ENCODE peak calls at places on chromosomes 2 and 18, in seven cellular contexts. M is HL-60, U is heart right ventricle, S is uterus, R is PC-3, T is ovary, O is heart left ventricle. Q is an unnamed sample.

GRCh38 chr2:101277111-101277510 is 24.4 kb downstream of the CNOT11 start:
- DNase-seq in R (peak; percentile 90), U (no peak), M (no peak), T (no peak), O (no peak), S (no peak), Q (peak; percentile 62)

GRCh38 chr2:240839152-240840143 is 19.4 kb upstream of the KIF1A start:
- DNase-seq in S (no peak), R (peak; percentile 45), O (no peak), M (no peak), U (no peak), T (no peak), Q (no peak)

GRCh38 chr18:51811883-51812282 is 528.1 kb upstream of the DCC start:
- DNase-seq in U (no peak), R (no peak), O (no peak), M (no peak), T (no peak), S (no peak), Q (no peak)

GRCh38 chr2:48471048-48471474 is 58.9 kb upstream of the STON1 start:
- DNase-seq in O (no peak), U (no peak), S (no peak), R (peak; percentile 84), T (no peak), M (no peak), Q (no peak)

GRCh38 chr2:39593439-39594393 is 72.0 kb upstream of the TMEM178A start:
- DNase-seq in R (peak; percentile 79), S (no peak), M (peak; percentile 64), U (no peak), O (peak; percentile 57), T (no peak), Q (no peak)

GRCh38 chr2:106147665-106148064 is 46.4 kb downstream of the UXS1 start:
- DNase-seq in S (no peak), O (no peak), R (peak; percentile 63), M (no peak), T (no peak), U (no peak), Q (no peak)

GRCh38 chr2:56565143-56565542 is 381.4 kb downstream of the CCDC85A start:
- DNase-seq in O (no peak), T (no peak), U (no peak), M (no peak), R (no peak), S (no peak), Q (no peak)

GRCh38 chr2:153299809-153300208 is 178.8 kb downstream of the RPRM start:
- DNase-seq in R (no peak), M (no peak), U (no peak), O (no peak), S (no peak), T (no peak), Q (no peak)

GRCh38 chr18:44973282-44973681 is 292.6 kb downstream of the SETBP1 start:
- DNase-seq in U (no peak), M (no peak), S (no peak), T (no peak), O (no peak), R (no peak), Q (no peak)

GRCh38 chr2:219433666-219434467 is 776 bp upstream of the SPEG start:
- DNase-seq in U (no peak), T (peak; percentile 45), R (peak; percentile 49), M (peak; percentile 47), O (no peak), S (no peak), Q (no peak)

GRCh38 chr2:222296911-222297599 is 1.7 kb downstream of the PAX3 start:
- DNase-seq in T (no peak), R (no peak), S (no peak), U (no peak), M (no peak), O (no peak), Q (no peak)

GRCh38 chr2:134359367-134360081 is 105.7 kb downstream of the MGAT5 start:
- DNase-seq in M (no peak), U (no peak), O (no peak), S (no peak), R (peak; percentile 84), T (peak; percentile 56), Q (peak; percentile 47)

GRCh38 chr18:1361931-1362330 is 457.3 kb downstream of the ADCYAP1 start:
- DNase-seq in O (no peak), R (peak; percentile 60), S (no peak), U (no peak), M (no peak), T (no peak), Q (no peak)

GRCh38 chr18:79447703-79448367 is 52.1 kb downstream of the NFATC1 start:
- DNase-seq in S (no peak), T (no peak), M (no peak), O (no peak), U (no peak), R (peak; percentile 45), Q (no peak)

GRCh38 chr2:186485576-186485870 is 537 bp upstream of the ZC3H15 start:
- DNase-seq in R (no peak), U (no peak), O (no peak), S (no peak), T (no peak), M (no peak), Q (no peak)

GRCh38 chr2:221570321-221571107 is 1.6 kb downstream of the EPHA4 start:
- DNase-seq in U (peak; percentile 15), M (no peak), S (peak; percentile 25), R (peak; percentile 39), T (peak; percentile 52), O (no peak), Q (no peak)

GRCh38 chr2:120866483-120867140 is 130.9 kb downstream of the GLI2 start:
- DNase-seq in M (no peak), U (no peak), S (no peak), O (peak; percentile 21), R (no peak), T (peak; percentile 34), Q (peak; percentile 30)

GRCh38 chr2:53422979-53423378 is 344.6 kb upstream of the CHAC2 start:
- DNase-seq in U (no peak), R (peak; percentile 68), S (no peak), O (no peak), T (no peak), M (peak; percentile 52), Q (no peak)

GRCh38 chr2:157443795-157444642 is at the start of gene CYTIP:
- DNase-seq in U (no peak), S (no peak), M (peak; percentile 85), R (no peak), T (no peak), O (no peak), Q (peak; percentile 49)

GRCh38 chr2:16406929-16407328 is 258.7 kb downstream of the CYRIA start:
- DNase-seq in S (no peak), U (no peak), T (no peak), R (no peak), O (no peak), M (no peak), Q (no peak)

GRCh38 chr2:16408331-16409005 is 257.2 kb downstream of the CYRIA start:
- DNase-seq in R (no peak), U (no peak), O (no peak), S (no peak), T (no peak), M (no peak), Q (no peak)

GRCh38 chr2:16406497-16406896 is 259.1 kb downstream of the CYRIA start:
- DNase-seq in U (no peak), S (no peak), O (no peak), M (no peak), T (no peak), R (no peak), Q (no peak)

GRCh38 chr2:16409006-16409390 is 256.6 kb downstream of the CYRIA start:
- DNase-seq in M (no peak), T (no peak), S (no peak), U (no peak), O (no peak), R (no peak), Q (no peak)

DNA sequence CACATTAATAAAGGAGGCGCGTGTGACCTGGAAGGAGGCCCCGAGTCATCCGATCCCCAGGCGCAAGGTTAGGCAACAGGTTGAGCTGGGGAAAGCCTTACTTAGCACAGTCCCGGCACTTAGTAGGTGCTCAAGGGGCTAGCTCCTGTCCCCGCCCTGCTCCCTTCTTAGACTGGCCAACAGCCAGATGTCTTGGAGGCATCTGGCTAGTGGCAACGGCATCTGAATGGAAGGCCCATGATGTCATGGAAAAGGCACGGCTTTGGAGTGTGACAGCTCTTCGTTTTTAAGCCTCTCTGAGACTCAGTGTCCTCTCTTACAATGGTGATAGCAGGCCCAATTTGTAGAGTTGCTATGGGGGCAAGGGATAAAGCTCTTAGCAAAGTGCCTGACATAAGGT is 258.3 kb downstream of the CYRIA start:
- DNase-seq in O (peak; percentile 75), S (no peak), M (no peak), R (no peak), U (peak; percentile 18), T (no peak), Q (no peak)
- H3K27ac ChIP-seq in O (peak overlapping the region; percentile 38), S (no peak overlapping the region), M (no peak overlapping the region), R (no peak overlapping the region), U (no peak overlapping the region), T (no peak overlapping the region), Q (no peak overlapping the region)

DNA sequence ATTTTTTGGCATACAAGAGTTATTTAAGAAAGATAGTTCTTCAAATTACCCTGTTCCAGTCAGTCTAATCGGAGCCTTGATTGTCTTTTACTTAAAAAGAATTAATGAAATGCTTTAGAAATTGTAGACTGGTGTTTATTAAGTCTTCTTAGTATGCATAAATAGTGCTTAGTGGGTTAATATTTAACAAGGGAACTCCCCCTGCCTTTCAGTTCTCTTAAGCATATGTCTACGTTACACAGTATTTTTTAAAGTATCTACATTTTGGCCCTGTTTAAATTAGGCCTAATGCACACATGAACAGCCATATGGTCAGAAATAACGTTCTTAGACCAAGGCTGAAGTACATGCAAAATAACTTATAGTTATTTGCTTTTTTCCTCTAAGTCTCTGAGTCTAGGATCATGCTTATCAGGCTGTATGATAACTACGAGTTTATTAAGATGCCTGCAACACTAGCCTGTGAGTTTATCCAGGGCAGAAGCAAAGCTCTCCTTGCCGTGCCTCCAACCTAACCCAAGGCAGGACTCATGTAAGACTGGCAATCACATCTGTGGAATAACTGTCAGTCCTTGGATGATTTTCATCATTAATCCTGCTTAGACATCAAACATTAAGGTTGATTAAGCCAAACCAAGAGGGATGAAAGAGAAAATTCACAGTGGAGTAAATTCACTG is 6.7 kb downstream of the BCL2 start:
- DNase-seq in T (no peak), U (no peak), O (no peak), S (no peak), M (no peak), R (no peak), Q (no peak)
- H3K4me3 ChIP-seq in T (peak overlapping the region; percentile 10), U (no peak overlapping the region), O (no peak overlapping the region), S (no peak overlapping the region), M (no peak overlapping the region), R (no peak overlapping the region), Q (no peak overlapping the region)

DNA sequence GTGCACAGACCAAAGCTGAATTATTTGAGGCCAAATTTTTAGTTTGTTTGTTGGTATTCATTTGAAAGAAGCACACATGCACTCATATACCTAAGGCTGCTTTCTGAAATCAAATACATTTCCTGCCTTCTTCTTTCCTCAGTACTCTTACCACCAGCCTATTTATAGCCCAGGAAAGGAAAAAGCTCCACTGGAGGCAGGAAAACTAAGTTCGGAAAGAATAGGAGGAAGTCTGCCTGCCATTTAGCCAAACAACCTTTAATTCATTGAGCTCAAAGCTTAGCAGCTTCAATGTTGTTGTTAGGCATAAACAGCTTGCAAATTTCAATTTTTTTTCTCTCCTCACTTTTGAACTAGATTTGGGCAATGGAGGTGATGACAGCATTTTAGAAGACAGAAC is 40.4 kb upstream of the RASGRP3 start:
- DNase-seq in R (no peak), O (no peak), U (no peak), M (no peak), T (no peak), S (no peak), Q (no peak)
- H3K27ac ChIP-seq in R (no peak overlapping the region), O (no peak overlapping the region), U (peak overlapping the region; percentile 72), M (no peak overlapping the region), T (no peak overlapping the region), S (peak overlapping the region; percentile 51), Q (no peak overlapping the region)

GRCh38 chr2:60550984-60551240 is 2.5 kb downstream of the BCL11A start:
- DNase-seq in U (no peak), S (no peak), M (no peak), O (no peak), R (no peak), T (no peak), Q (no peak)
- H3K4me3 ChIP-seq in U (peak overlapping the region; percentile 45), S (peak overlapping the region; percentile 49), M (peak overlapping the region; percentile 74), O (peak overlapping the region; percentile 67), R (peak overlapping the region; percentile 90), T (peak overlapping the region; percentile 55), Q (peak overlapping the region; percentile 64)